ENCODE peak calls at places on chromosomes 7 and 10, in four cellular contexts. A, Y, S and C are unnamed samples.

GRCh38 chr10:97427571-97428179 is 1.7 kb downstream of the PGAM1 start:
- DNase-seq in S (no peak), Y (peak; percentile 80), A (no peak), C (no peak)

GRCh38 chr10:78162867-78163266 is 129.2 kb downstream of the RPS24 start:
- DNase-seq in A (no peak), S (no peak), Y (no peak), C (no peak)

GRCh38 chr10:60312818-60313588 is 76.7 kb downstream of the ANK3 start:
- DNase-seq in Y (no peak), A (peak; percentile 45), S (no peak), C (no peak)

GRCh38 chr10:78196964-78197363 is 163.3 kb downstream of the RPS24 start:
- DNase-seq in S (no peak), A (no peak), Y (no peak), C (no peak)

GRCh38 chr10:51342381-51342780 is 268.1 kb downstream of the PRKG1 start:
- DNase-seq in S (no peak), Y (no peak), A (no peak), C (no peak)

GRCh38 chr7:94003446-94004023 is 620 bp downstream of the BET1 start:
- DNase-seq in Y (no peak), A (no peak), S (no peak), C (no peak)

GRCh38 chr10:64846706-64847105 is 1325.5 kb downstream of the REEP3 start:
- DNase-seq in A (no peak), S (no peak), Y (no peak), C (no peak)

GRCh38 chr7:132475669-132476116 is 100.6 kb downstream of the PLXNA4 start:
- DNase-seq in A (no peak), Y (no peak), S (no peak), C (no peak)